ENCODE peak calls at places on chromosomes 3 and 15, in seven cellular contexts. D is glomerular endothelial cell; Y is mucosa of descending colon; V is HTR-8/SVneo; R is stimulated activated CD4-positive, alpha-beta T cell treated with anti-CD3 and anti-CD28 coated beads, Interleukin-1b, Interleukin-23, amount 100 ng/mL, for 4 hours; L is AG20443; C is activated effector memory CD4-positive, alpha-beta T cell treated with Interleukin-2 at 50 U/mL for 16 hours. W is an unnamed sample.

GRCh38 chr3:119675188-119675874 is 1.9 kb downstream of the COX17 start:
- DNase-seq in Y (no peak), V (no peak), R (no peak), C (no peak), D (no peak), L (no peak), W (no peak)

GRCh38 chr15:73176579-73176978 is 124.3 kb downstream of the NEO1 start:
- DNase-seq in C (no peak), D (no peak), R (no peak), V (no peak), Y (no peak), L (no peak), W (no peak)

GRCh38 chr3:47162695-47163022 is 1.3 kb downstream of the SETD2 start:
- DNase-seq in Y (no peak), R (no peak), V (no peak), L (no peak), C (no peak), D (no peak), W (peak)

GRCh38 chr3:102529452-102529851 is 94.6 kb downstream of the ZPLD1 start:
- DNase-seq in C (no peak), Y (no peak), R (no peak), V (no peak), L (no peak), D (no peak), W (peak)

GRCh38 chr3:36874351-36874874 is 70.4 kb downstream of the TRANK1 start:
- DNase-seq in R (no peak), V (no peak), Y (no peak), L (no peak), C (no peak), D (no peak), W (no peak)

GRCh38 chr3:158640646-158641045 is 3.7 kb upstream of the GFM1 start:
- DNase-seq in L (no peak), D (no peak), Y (no peak), C (no peak), V (no peak), R (no peak), W (no peak)

GRCh38 chr15:77126927-77127326 is 56.0 kb upstream of the TSPAN3 start:
- DNase-seq in C (no peak), V (no peak), R (no peak), D (no peak), L (no peak), Y (no peak), W (no peak)

GRCh38 chr3:30535515-30535914 is 70.9 kb upstream of the TGFBR2 start:
- DNase-seq in Y (no peak), R (no peak), L (no peak), C (no peak), V (no peak), D (no peak), W (no peak)

GRCh38 chr3:157354722-157355121 is 81.9 kb upstream of the PTX3 start:
- DNase-seq in C (no peak), Y (no peak), R (no peak), V (peak), L (no peak), D (no peak), W (no peak)

GRCh38 chr3:144457758-144458157 is 486.1 kb downstream of the DIPK2A start:
- DNase-seq in L (no peak), V (no peak), C (no peak), D (no peak), R (no peak), Y (no peak), W (no peak)

GRCh38 chr3:52330194-52330805 is 14.2 kb downstream of the DNAH1 start:
- DNase-seq in D (no peak), L (no peak), R (no peak), Y (no peak), C (no peak), V (no peak), W (no peak)

GRCh38 chr3:120438216-120438615 is 12.6 kb downstream of the FSTL1 start:
- DNase-seq in R (no peak), V (no peak), Y (no peak), L (no peak), C (no peak), D (no peak), W (no peak)

GRCh38 chr3:67580430-67581000 is 73.9 kb downstream of the SUCLG2 start:
- DNase-seq in Y (no peak), L (no peak), V (no peak), C (no peak), R (no peak), D (no peak), W (no peak)

GRCh38 chr3:156648086-156648485 is 26.3 kb upstream of the TIPARP start:
- DNase-seq in R (no peak), C (no peak), V (no peak), Y (no peak), D (no peak), L (no peak), W (no peak)

GRCh38 chr3:192571197-192571791 is 156.0 kb downstream of the FGF12 start:
- DNase-seq in Y (no peak), D (no peak), V (no peak), C (no peak), L (peak), R (no peak), W (peak)

GRCh38 chr3:107604057-107604802 is 81.5 kb downstream of the BBX start:
- DNase-seq in V (no peak), C (no peak), L (peak), Y (no peak), R (no peak), D (no peak), W (no peak)

GRCh38 chr3:115834068-115834467 is 210.8 kb downstream of the GAP43 start:
- DNase-seq in R (no peak), Y (no peak), C (no peak), V (peak), L (peak), D (no peak), W (no peak)

GRCh38 chr3:128794067-128794768 is 68.2 kb downstream of the RAB7A start:
- DNase-seq in R (peak), D (no peak), Y (no peak), C (no peak), L (peak), V (peak), W (peak)

GRCh38 chr3:125109541-125109925 is 53.7 kb upstream of the HEG1 start:
- DNase-seq in D (no peak), C (no peak), L (no peak), Y (no peak), R (no peak), V (no peak), W (no peak)

GRCh38 chr15:86834115-86834863 is 754.6 kb downstream of the AGBL1 start:
- DNase-seq in R (no peak), C (no peak), Y (no peak), L (no peak), D (no peak), V (no peak), W (peak)

GRCh38 chr3:99780749-99781148 is 36.9 kb upstream of the CMSS1 start:
- DNase-seq in V (no peak), R (no peak), Y (no peak), C (no peak), L (peak), D (no peak), W (no peak)

W was measured in small intestine.